ENCODE peak calls at places on chromosomes 7 and 10, in six cellular contexts. H is cardiac muscle cell; W is CD8-positive, alpha-beta T cell; J is astrocyte; T is mesendoderm; X is lower lobe of right lung. R is an unnamed sample.

GRCh38 chr10:110144526-110144925 is 62.9 kb upstream of the MXI1 start:
- DNase-seq in T (no peak), J (no peak), H (no peak), X (no peak), W (no peak), R (no peak)

GRCh38 chr10:62993121-62993520 is 140.0 kb upstream of the NRBF2 start:
- DNase-seq in X (no peak), W (no peak), H (peak), J (peak), T (no peak), R (no peak)

GRCh38 chr7:50655020-50655419 is 89.8 kb upstream of the DDC start:
- DNase-seq in W (no peak), X (no peak), H (no peak), J (no peak), T (no peak), R (no peak)

GRCh38 chr7:102834466-102834865 is 78.3 kb upstream of the LRRC17 start:
- DNase-seq in X (no peak), W (no peak), J (no peak), H (no peak), T (no peak), R (no peak)

GRCh38 chr7:102425639-102426267 is 7.6 kb upstream of the ORAI2 start:
- DNase-seq in T (no peak), W (peak), J (no peak), H (no peak), X (peak), R (no peak)

GRCh38 chr10:13871087-13871486 is 284.3 kb downstream of the PRPF18 start:
- DNase-seq in W (no peak), X (no peak), T (no peak), J (no peak), H (no peak), R (no peak)

GRCh38 chr10:121766426-121766825 is 161.4 kb downstream of the ATE1 start:
- DNase-seq in T (no peak), X (no peak), J (no peak), W (no peak), H (no peak), R (no peak)

GRCh38 chr10:124377101-124377500 is 41.6 kb downstream of the OAT start:
- DNase-seq in H (no peak), T (no peak), X (no peak), J (no peak), W (no peak), R (no peak)

DNA sequence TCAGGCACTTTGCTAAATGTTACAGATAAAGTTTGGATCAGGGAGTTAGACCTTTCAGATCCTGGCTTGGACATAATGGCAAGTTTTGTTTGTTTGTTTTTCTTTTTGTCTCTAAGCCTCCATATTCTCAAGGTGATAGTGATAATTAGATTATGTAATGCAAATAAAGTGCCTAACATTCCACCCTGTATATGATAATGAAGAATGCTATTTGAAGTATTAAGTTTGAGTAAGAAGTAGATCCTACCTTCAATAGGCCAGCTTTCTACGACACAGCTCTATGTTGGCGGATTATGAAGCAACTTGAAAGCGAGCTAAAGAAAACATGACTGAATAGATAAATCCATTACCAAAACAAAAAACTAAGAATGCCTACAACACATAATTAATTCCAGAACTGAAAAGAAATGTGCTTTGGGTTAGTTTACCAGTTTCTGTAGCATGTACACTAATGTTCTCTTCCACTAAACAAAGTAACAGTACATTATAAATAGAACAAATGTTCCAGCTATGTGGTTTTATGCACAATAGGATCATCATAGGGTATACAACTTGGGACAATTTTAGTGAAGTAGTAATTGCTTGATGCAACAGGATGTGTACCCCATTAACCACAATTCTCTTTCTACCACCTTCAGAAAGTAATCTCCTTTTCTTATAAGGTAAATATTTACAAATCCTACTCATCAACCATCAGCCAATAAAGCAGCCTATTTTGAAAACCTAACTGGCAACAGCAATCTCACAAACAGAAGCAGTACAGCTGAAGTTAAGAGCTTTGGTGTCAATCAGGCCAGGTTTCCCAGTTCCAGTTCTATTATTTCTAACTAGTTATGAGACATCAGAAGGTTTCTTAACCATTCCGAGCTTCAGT is 1.5 kb downstream of the SEM1 start:
- DNase-seq in H (no peak), J (no peak), W (no peak), X (no peak), T (no peak), R (no peak)
- H3K4me3 ChIP-seq in H (peak), J (peak), W (peak), X (peak), T (no peak), R (peak)

GRCh38 chr7:25261545-25262135 is 33.4 kb upstream of the NPVF start:
- DNase-seq in J (no peak), W (no peak), T (no peak), X (no peak), H (no peak), R (no peak)
- H3K4me3 ChIP-seq in J (no peak), W (no peak), T (no peak), X (no peak), H (no peak), R (no peak)

GRCh38 chr10:12556057-12556456 is 206.7 kb downstream of the CAMK1D start:
- DNase-seq in T (no peak), J (no peak), W (no peak), X (no peak), H (no peak), R (no peak)
- H3K4me3 ChIP-seq in T (no peak), J (no peak), W (no peak), X (no peak), H (no peak), R (no peak)

DNA sequence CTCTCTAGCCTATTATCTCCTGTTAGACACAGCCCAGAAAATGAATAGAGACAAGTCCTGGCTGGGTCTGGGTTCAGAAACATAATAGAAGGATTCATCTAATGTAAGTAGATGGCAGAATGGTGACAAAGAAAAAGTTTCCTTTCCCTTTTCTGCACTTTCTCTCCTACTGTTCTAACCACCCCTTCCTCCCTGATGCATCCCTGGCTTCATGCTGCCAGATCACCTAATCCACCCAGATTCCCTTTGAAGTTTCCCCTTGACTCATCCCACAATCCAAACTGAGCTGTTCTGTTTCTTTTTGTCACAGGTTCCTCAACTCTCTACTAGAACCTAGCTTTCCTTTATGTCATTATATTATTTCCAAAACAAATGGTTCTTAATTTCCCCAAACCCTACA is 1.1 kb upstream of the MACC1 start:
- DNase-seq in J (no peak), T (peak), H (no peak), X (no peak), W (no peak), R (no peak)
- H3K4me3 ChIP-seq in J (no peak), T (no peak), H (no peak), X (no peak), W (no peak), R (no peak)

DNA sequence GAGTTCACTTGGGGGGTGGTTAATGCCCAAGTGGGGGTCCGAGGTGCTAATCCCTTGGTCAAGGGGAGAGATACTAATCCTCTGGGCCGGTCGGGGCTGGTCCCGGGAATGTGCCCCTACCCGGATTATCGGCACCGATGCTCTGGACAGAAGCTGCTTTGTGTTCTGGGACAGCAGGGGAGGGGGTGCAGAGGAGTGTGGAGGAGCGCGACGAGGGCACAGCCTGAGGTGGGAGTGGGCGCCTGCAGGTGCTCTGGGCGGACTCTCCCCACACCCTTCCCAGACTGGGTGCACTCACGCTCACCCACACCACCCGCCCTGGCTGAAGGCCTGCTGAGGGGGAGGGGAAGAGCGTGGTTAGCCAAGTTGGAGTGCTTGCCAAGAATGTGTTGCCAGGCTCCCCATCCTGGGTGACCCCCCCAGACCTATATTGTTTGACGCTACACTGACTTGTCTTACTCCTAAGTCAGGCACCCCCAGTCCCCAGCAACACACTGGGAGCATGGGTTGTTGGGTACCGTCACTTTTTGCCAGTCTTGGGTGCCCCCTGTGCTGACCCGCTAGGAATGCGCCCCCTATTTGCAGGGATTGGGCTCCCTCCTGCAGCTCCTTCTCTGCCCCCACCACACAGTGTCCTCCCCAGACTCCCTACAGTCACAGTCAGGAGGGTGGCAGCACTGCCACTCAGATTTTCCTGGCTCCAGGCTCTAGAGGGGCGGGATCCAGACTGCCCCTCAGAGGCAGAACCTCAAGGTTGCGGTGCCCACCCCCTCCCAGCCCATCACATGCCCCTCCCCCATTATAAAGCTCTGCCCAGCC is 1.2 kb downstream of the SLC4A2 start:
- DNase-seq in J (no peak), W (no peak), H (peak), X (no peak), T (peak), R (peak)
- H3K4me3 ChIP-seq in J (peak), W (peak), H (peak), X (peak), T (peak), R (peak)

GRCh38 chr7:149500910-149501309 is 3.3 kb upstream of the ZNF746 start:
- DNase-seq in H (peak), T (no peak), J (no peak), X (no peak), W (no peak), R (no peak)
- H3K4me3 ChIP-seq in H (no peak), T (no peak), J (no peak), X (no peak), W (no peak), R (no peak)

GRCh38 chr7:2687338-2687869 is 598 bp upstream of the AMZ1 start:
- DNase-seq in J (peak), H (peak), W (no peak), X (no peak), T (no peak), R (peak)
- H3K4me3 ChIP-seq in J (peak), H (peak), W (no peak), X (peak), T (no peak), R (no peak)

GRCh38 chr7:7554021-7554432 is 12.7 kb upstream of the MIOS start:
- DNase-seq in X (no peak), J (peak), W (no peak), H (peak), T (no peak), R (no peak)
- H3K4me3 ChIP-seq in X (no peak), J (no peak), W (no peak), H (no peak), T (no peak), R (no peak)

DNA sequence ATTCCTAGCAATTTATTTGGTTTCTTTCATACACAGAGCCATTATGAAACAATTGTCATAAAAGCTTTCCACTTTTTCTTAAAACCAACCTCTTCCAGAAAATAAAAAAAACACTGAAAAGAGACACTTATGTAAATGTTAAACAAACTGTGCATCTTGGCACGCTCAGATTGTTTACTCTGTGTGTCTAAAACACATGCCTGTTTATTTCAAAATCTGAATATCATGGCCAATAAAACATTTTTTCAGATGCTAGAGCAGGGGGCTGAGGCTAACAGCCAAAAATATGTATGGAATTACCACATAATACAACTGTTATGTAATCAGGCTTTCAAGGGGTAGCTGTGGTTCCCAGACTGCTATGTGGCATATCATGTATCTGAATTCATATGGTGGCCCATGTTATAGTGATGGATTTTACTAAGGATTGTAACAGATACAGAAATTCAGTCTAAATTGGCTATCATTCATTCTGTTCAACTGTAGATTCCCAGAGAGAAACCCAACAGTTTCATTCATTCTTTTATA is 130.4 kb downstream of the HIBADH start:
- DNase-seq in J (peak), X (no peak), T (no peak), W (no peak), H (peak), R (no peak)
- H3K4me3 ChIP-seq in J (no peak), X (no peak), T (no peak), W (no peak), H (no peak), R (no peak)

GRCh38 chr10:67110286-67110685 is 184.4 kb downstream of the LRRTM3 start:
- DNase-seq in H (no peak), W (no peak), X (no peak), J (no peak), T (no peak), R (peak)
- H3K4me3 ChIP-seq in H (no peak), W (no peak), X (no peak), J (no peak), T (no peak), R (no peak)

R was measured in BE2C.